ENCODE peak calls at places on chromosomes 12 and 14, in eight cellular contexts. Z is NAMALWA; X is cardiac septum; N is AG10803; P is NCI-H1694 treated with DMSO at 0.1 percent for 48 hours; B is GM10248; Y is naive thymus-derived CD8-positive, alpha-beta T cell; U is tibial artery. O is an unnamed sample.

GRCh38 chr14:103315941-103316340 is 18.1 kb upstream of the EIF5 start:
- DNase-seq in X (no peak), B (no peak), Z (no peak), N (no peak), U (no peak), P (no peak), Y (no peak), O (no peak)

GRCh38 chr12:124609041-124609984 is 41.9 kb upstream of the NCOR2 start:
- DNase-seq in X (peak; percentile 87), Z (peak; percentile 86), P (peak; percentile 52), B (peak; percentile 77), Y (peak; percentile 98), U (no peak), N (no peak), O (peak; percentile 98)

GRCh38 chr14:89418452-89418851 is 1.4 kb upstream of the FOXN3 start:
- DNase-seq in B (no peak), Z (no peak), X (peak; percentile 70), Y (no peak), N (no peak), U (no peak), P (no peak), O (peak; percentile 10)

GRCh38 chr14:24952851-24953666 is 96.9 kb downstream of the STXBP6 start:
- DNase-seq in U (no peak), N (no peak), P (no peak), Y (no peak), X (no peak), Z (no peak), B (no peak), O (no peak)

GRCh38 chr14:24241829-24242443 is 487 bp downstream of the TINF2 start:
- DNase-seq in N (peak; percentile 89), U (peak; percentile 73), X (peak; percentile 97), P (peak; percentile 98), Y (peak; percentile 96), Z (peak; percentile 96), B (peak; percentile 97), O (peak; percentile 94)

GRCh38 chr12:45557020-45557419 is 172.5 kb upstream of the ARID2 start:
- DNase-seq in B (no peak), N (no peak), P (no peak), Z (no peak), U (no peak), Y (no peak), X (no peak), O (no peak)

GRCh38 chr14:100889641-100890040 is 13.9 kb downstream of the RTL1 start:
- DNase-seq in B (no peak), P (no peak), Z (no peak), U (no peak), N (no peak), X (peak; percentile 46), Y (no peak), O (no peak)

GRCh38 chr14:88750945-88751344 is 41.8 kb downstream of the EML5 start:
- DNase-seq in Y (no peak), P (no peak), U (no peak), N (no peak), Z (no peak), X (no peak), B (no peak), O (no peak)

GRCh38 chr12:114918535-114919233 is 234.7 kb upstream of the TBX3 start:
- DNase-seq in N (peak; percentile 84), B (no peak), U (no peak), X (no peak), P (no peak), Z (no peak), Y (no peak), O (no peak)

GRCh38 chr12:34391771-34392581 is 369.7 kb downstream of the ALG10 start:
- DNase-seq in Y (peak; percentile 35), B (no peak), Z (no peak), P (no peak), N (no peak), X (peak; percentile 43), U (peak; percentile 60), O (no peak)

GRCh38 chr14:96206461-96206860 is 1.8 kb downstream of the BDKRB2 start:
- DNase-seq in Y (no peak), P (no peak), N (no peak), B (no peak), X (no peak), U (no peak), Z (no peak), O (peak; percentile 17)

GRCh38 chr14:64438181-64438839 is 27.0 kb upstream of the AKAP5 start:
- DNase-seq in Z (no peak), Y (no peak), U (no peak), B (no peak), P (no peak), N (peak; percentile 95), X (no peak), O (no peak)